ENCODE peak calls at places on chromosomes 3 and 15, in four cellular contexts. One of them, this sample, is unnamed.
A peak's percentile ranks its signal among the peaks of the same experiment; 100 is the strongest.

GRCh38 chr3:56322862-56323261 is 145.4 kb downstream of the ERC2 start:
- DNase-seq in pancreas: no peak
- DNase-seq in kidney: no peak
- DNase-seq in neural progenitor cell: no peak
- DNase-seq in this sample: no peak

GRCh38 chr3:30073622-30074021 is 532.8 kb upstream of the TGFBR2 start:
- DNase-seq in pancreas: no peak
- DNase-seq in kidney: no peak
- DNase-seq in neural progenitor cell: no peak
- DNase-seq in this sample: no peak

GRCh38 chr3:167691366-167691765 is 37.6 kb upstream of the WDR49 start:
- DNase-seq in pancreas: no peak
- DNase-seq in kidney: no peak
- DNase-seq in neural progenitor cell: no peak
- DNase-seq in this sample: no peak

GRCh38 chr15:53586815-53587214 is 172.6 kb downstream of the WDR72 start:
- DNase-seq in pancreas: peak; percentile 69
- DNase-seq in kidney: no peak
- DNase-seq in neural progenitor cell: peak; percentile 82
- DNase-seq in this sample: peak; percentile 57

GRCh38 chr15:40088929-40089755 is 19.5 kb downstream of the BMF start:
- DNase-seq in pancreas: no peak
- DNase-seq in kidney: peak; percentile 50
- DNase-seq in neural progenitor cell: peak; percentile 90
- DNase-seq in this sample: peak; percentile 56

GRCh38 chr3:144104679-144105078 is 133.1 kb downstream of the DIPK2A start:
- DNase-seq in pancreas: no peak
- DNase-seq in kidney: no peak
- DNase-seq in neural progenitor cell: no peak
- DNase-seq in this sample: no peak

GRCh38 chr3:105752791-105753415 is 115.9 kb downstream of the CBLB start:
- DNase-seq in pancreas: no peak
- DNase-seq in kidney: no peak
- DNase-seq in neural progenitor cell: no peak
- DNase-seq in this sample: no peak

GRCh38 chr3:186593862-186594261 is 19.0 kb upstream of the AHSG start:
- DNase-seq in pancreas: no peak
- DNase-seq in kidney: no peak
- DNase-seq in neural progenitor cell: no peak
- DNase-seq in this sample: no peak

GRCh38 chr15:100781961-100782525 is 97.6 kb upstream of the ALDH1A3 start:
- DNase-seq in pancreas: no peak
- DNase-seq in kidney: no peak
- DNase-seq in neural progenitor cell: no peak
- DNase-seq in this sample: peak; percentile 40

GRCh38 chr3:69791919-69792399 is 52.7 kb downstream of the MITF start:
- DNase-seq in pancreas: no peak
- DNase-seq in kidney: no peak
- DNase-seq in neural progenitor cell: no peak
- DNase-seq in this sample: no peak

GRCh38 chr15:37001436-37001835 is 98.9 kb downstream of the MEIS2 start:
- DNase-seq in pancreas: no peak
- DNase-seq in kidney: no peak
- DNase-seq in neural progenitor cell: no peak
- DNase-seq in this sample: no peak

GRCh38 chr3:71011565-71012287 is 571.8 kb downstream of the FOXP1 start:
- DNase-seq in pancreas: no peak
- DNase-seq in kidney: no peak
- DNase-seq in neural progenitor cell: no peak
- DNase-seq in this sample: no peak

GRCh38 chr3:136740351-136740957 is 11.7 kb downstream of the STAG1 start:
- DNase-seq in pancreas: no peak
- DNase-seq in kidney: no peak
- DNase-seq in neural progenitor cell: no peak
- DNase-seq in this sample: no peak

GRCh38 chr3:137988152-137988551 is 21.8 kb upstream of the CLDN18 start:
- DNase-seq in pancreas: no peak
- DNase-seq in kidney: no peak
- DNase-seq in neural progenitor cell: no peak
- DNase-seq in this sample: no peak
- TF ChIP-seq CTCF in pancreas: no peak
- TF ChIP-seq CTCF in kidney: no peak
- TF ChIP-seq CTCF in neural progenitor cell: no peak
- TF ChIP-seq CTCF in this sample: no peak

GRCh38 chr3:157064402-157064801 is 95.5 kb downstream of the CCNL1 start:
- DNase-seq in pancreas: no peak
- DNase-seq in kidney: no peak
- DNase-seq in neural progenitor cell: no peak
- DNase-seq in this sample: no peak

GRCh38 chr3:157066335-157067071 is 93.4 kb downstream of the CCNL1 start:
- DNase-seq in pancreas: no peak
- DNase-seq in kidney: no peak
- DNase-seq in neural progenitor cell: no peak
- DNase-seq in this sample: peak; percentile 79

GRCh38 chr3:157063926-157064325 is 96.0 kb downstream of the CCNL1 start:
- DNase-seq in pancreas: no peak
- DNase-seq in kidney: no peak
- DNase-seq in neural progenitor cell: no peak
- DNase-seq in this sample: no peak

GRCh38 chr3:157067114-157067513 is 92.8 kb downstream of the CCNL1 start:
- DNase-seq in pancreas: no peak
- DNase-seq in kidney: no peak
- DNase-seq in neural progenitor cell: no peak
- DNase-seq in this sample: no peak

GRCh38 chr3:157065201-157065600 is 94.7 kb downstream of the CCNL1 start:
- DNase-seq in pancreas: no peak
- DNase-seq in kidney: no peak
- DNase-seq in neural progenitor cell: peak; percentile 62
- DNase-seq in this sample: no peak
- H3K4me1 ChIP-seq in pancreas: no peaks in the 10 kb centered on the region
- H3K4me1 ChIP-seq in kidney: peaks cover 2% of the 10 kb centered on the region
- H3K4me1 ChIP-seq in neural progenitor cell: peaks cover 14% of the 10 kb centered on the region
- H3K4me1 ChIP-seq in this sample: peaks cover 23% of the 10 kb centered on the region

DNA sequence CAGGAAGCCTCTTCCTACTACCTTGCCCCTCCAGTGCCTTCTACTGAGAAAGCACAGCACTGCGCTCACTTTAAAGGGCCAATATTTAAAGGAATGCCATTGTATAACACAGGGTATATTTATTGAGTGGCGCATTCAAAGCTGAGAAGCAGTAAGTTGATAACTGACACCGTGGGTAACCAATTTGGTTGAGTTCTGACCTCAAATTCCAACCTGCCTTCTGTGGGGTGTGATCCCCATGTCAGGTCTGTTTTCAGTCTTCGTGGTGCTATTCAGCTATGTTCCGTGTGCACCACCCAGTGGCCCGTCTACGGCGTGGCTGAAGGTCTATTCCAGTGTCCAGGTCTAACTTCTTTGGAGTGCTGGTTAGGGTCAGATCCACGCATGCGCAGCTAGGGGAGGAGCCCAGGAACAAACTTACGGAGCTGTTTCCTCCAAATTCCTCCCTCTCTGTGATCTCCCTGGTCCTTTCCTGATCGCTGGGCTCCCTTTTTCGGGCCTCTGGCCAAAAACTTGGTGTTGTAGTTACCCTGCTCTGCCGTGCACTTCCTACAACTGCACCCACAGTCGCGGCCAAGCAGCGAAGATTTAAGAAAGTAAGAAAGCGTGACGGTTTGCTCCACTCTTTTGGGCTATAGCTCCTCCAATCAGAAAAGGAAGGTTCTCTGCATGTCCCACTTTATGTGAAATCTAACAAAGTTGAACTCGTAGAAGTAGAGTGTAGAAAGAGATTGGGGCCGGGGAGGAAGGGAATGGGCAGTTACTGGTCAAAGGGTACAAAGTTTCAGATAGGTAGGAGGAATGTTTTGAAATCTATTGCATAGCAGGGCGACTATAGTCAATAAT is 7.7 kb downstream of the LRRC2 start:
- DNase-seq in pancreas: peak; percentile 89
- DNase-seq in kidney: peak; percentile 94
- DNase-seq in neural progenitor cell: peak; percentile 84
- DNase-seq in this sample: peak; percentile 87
- H3K4me3 ChIP-seq in pancreas: peak overlapping the region; percentile 37
- H3K4me3 ChIP-seq in kidney: peak overlapping the region; percentile 55
- H3K4me3 ChIP-seq in neural progenitor cell: peak overlapping the region; percentile 37
- H3K4me3 ChIP-seq in this sample: peak overlapping the region; percentile 39

DNA sequence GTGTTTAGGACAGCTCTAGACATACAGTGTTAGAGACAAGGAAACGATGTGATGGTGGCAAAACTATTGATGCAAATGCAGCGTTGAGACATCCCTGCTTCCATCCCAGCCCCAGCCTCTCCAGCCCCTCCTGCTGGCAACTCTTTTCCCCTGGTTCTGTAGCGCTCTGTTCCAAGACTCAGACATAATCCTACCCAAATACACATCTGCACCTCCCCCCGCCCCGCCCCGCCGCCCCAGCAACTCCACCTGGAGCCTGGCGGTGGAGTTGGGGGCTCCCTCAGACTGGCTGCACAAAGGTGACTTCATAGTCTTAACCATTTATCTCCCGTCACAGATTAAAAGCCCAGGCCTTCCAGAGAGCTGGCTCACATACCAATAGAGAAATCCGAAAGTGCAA is 7.2 kb upstream of the SEC22A start:
- DNase-seq in pancreas: no peak
- DNase-seq in kidney: no peak
- DNase-seq in neural progenitor cell: peak; percentile 74
- DNase-seq in this sample: no peak
- TF ChIP-seq CTCF in pancreas: no peak
- TF ChIP-seq CTCF in kidney: peak; percentile 37
- TF ChIP-seq CTCF in neural progenitor cell: peak; percentile 60
- TF ChIP-seq CTCF in this sample: peak; percentile 55

DNA sequence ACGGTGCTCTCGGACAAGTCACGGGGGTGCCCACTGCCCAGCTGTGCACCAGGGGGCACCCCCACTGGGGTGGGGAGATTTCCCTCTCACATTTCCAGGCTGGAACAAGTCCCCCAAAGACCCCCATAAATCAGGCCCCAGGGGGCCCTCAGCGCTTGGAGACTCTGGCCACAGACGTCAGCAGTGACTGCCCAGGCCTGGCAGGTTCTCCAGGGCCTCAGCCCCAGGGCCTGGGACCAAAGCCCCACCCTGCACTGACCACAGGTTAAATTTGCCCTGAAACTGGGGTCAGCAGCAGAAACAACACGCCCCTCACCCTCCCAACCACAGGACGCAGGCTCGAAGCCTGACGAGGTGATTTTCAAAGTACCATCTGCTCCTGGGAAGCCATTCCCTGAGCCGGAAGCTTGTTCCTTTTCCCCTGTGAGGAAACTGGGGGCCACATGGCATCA is 17.0 kb downstream of the XXYLT1 start:
- DNase-seq in pancreas: no peak
- DNase-seq in kidney: no peak
- DNase-seq in neural progenitor cell: no peak
- DNase-seq in this sample: peak; percentile 66
- H3K4me1 ChIP-seq in pancreas: no peaks in the 10 kb centered on the region
- H3K4me1 ChIP-seq in kidney: peaks cover 3% of the 10 kb centered on the region
- H3K4me1 ChIP-seq in neural progenitor cell: peaks cover 42% of the 10 kb centered on the region
- H3K4me1 ChIP-seq in this sample: peaks cover 53% of the 10 kb centered on the region

This sample was measured in sigmoid colon.